ENCODE peak calls at places on chromosomes 4 and X, in six cellular contexts. X, I, P, B, Z and U are unnamed samples.

GRCh38 chr4:153645183-153645582 is 38.9 kb upstream of the TLR2 start:
- DNase-seq in X (no peak), I (no peak), P (no peak), B (no peak), Z (no peak), U (no peak)

GRCh38 chr4:23476514-23477090 is 413.2 kb downstream of the PPARGC1A start:
- DNase-seq in X (no peak), I (no peak), P (no peak), B (no peak), Z (no peak), U (no peak)

GRCh38 chr4:182662551-182662950 is 254.6 kb downstream of the DCTD start:
- DNase-seq in X (no peak), I (no peak), P (no peak), B (no peak), Z (no peak), U (no peak)

GRCh38 chr4:173005912-173006633 is 162.5 kb upstream of the GALNT7 start:
- DNase-seq in X (peak), I (no peak), P (peak), B (no peak), Z (no peak), U (no peak)

GRCh38 chr4:100087743-100088142 is 102.5 kb downstream of the DDIT4L start:
- DNase-seq in X (no peak), I (no peak), P (no peak), B (no peak), Z (no peak), U (no peak)

GRCh38 chr4:67712000-67712625 is 11.2 kb upstream of the UBA6 start:
- DNase-seq in X (no peak), I (no peak), P (no peak), B (no peak), Z (no peak), U (no peak)

GRCh38 chr4:183343730-183344129 is 21.5 kb upstream of the CLDN24 start:
- DNase-seq in X (no peak), I (no peak), P (no peak), B (no peak), Z (no peak), U (no peak)

GRCh38 chrX:130523460-130524394 is 121.9 kb downstream of the RBMX2 start:
- DNase-seq in X (peak), I (no peak), P (no peak), B (no peak), Z (peak), U (peak)

GRCh38 chr4:30380404-30380998 is 339.7 kb upstream of the PCDH7 start:
- DNase-seq in X (no peak), I (no peak), P (peak), B (peak), Z (peak), U (peak)

GRCh38 chr4:76017056-76017686 is 6.1 kb downstream of the CXCL10 start:
- DNase-seq in X (no peak), I (no peak), P (no peak), B (no peak), Z (no peak), U (no peak)

GRCh38 chr4:83552085-83552484 is 16.2 kb downstream of the GPAT3 start:
- DNase-seq in X (no peak), I (no peak), P (peak), B (peak), Z (no peak), U (no peak)

GRCh38 chr4:136002316-136002715 is 1530.0 kb downstream of the PCDH18 start:
- DNase-seq in X (no peak), I (no peak), P (no peak), B (no peak), Z (no peak), U (no peak)

GRCh38 chr4:4457803-4458550 is 71.1 kb downstream of the NSG1 start:
- DNase-seq in X (no peak), I (no peak), P (peak), B (peak), Z (no peak), U (no peak)

GRCh38 chr4:47668810-47669408 is 169.0 kb downstream of the CORIN start:
- DNase-seq in X (no peak), I (no peak), P (peak), B (peak), Z (peak), U (peak)

GRCh38 chrX:10397349-10397748 is 223.0 kb downstream of the MID1 start:
- DNase-seq in X (no peak), I (no peak), P (no peak), B (no peak), Z (no peak), U (no peak)

GRCh38 chr4:151315212-151315886 is 10.1 kb downstream of the SH3D19 start:
- DNase-seq in X (no peak), I (no peak), P (no peak), B (no peak), Z (no peak), U (no peak)

GRCh38 chr4:57129477-57129876 is 19.3 kb upstream of the IGFBP7 start:
- DNase-seq in X (no peak), I (no peak), P (no peak), B (no peak), Z (no peak), U (no peak)

GRCh38 chr4:31104596-31104995 is 384.4 kb downstream of the PCDH7 start:
- DNase-seq in X (no peak), I (no peak), P (no peak), B (no peak), Z (no peak), U (no peak)

GRCh38 chr4:3781193-3781886 is 15.2 kb downstream of the ADRA2C start:
- DNase-seq in X (no peak), I (no peak), P (no peak), B (no peak), Z (peak), U (no peak)

GRCh38 chrX:155966876-155967275 is 30.6 kb upstream of the IL9R start:
- DNase-seq in X (no peak), I (no peak), P (peak), B (peak), Z (peak), U (peak)

GRCh38 chr4:13483142-13484044 is 747 bp downstream of the RAB28 start:
- DNase-seq in X (no peak), I (no peak), P (peak), B (peak), Z (peak), U (peak)

GRCh38 chr4:105327222-105327621 is 146.6 kb downstream of the PPA2 start:
- DNase-seq in X (no peak), I (no peak), P (no peak), B (no peak), Z (no peak), U (no peak)

GRCh38 chr4:11446156-11446811 is 17.6 kb upstream of the HS3ST1 start:
- DNase-seq in X (no peak), I (no peak), P (peak), B (no peak), Z (no peak), U (no peak)

GRCh38 chrX:144006811-144007210 is 122.9 kb downstream of the UBE2NL start:
- DNase-seq in X (no peak), I (no peak), P (peak), B (no peak), Z (no peak), U (no peak)

GRCh38 chr4:4792516-4792915 is 66.9 kb upstream of the MSX1 start:
- DNase-seq in X (no peak), I (no peak), P (no peak), B (peak), Z (no peak), U (no peak)

GRCh38 chr4:102326951-102327350 is 18.3 kb downstream of the SLC39A8 start:
- DNase-seq in X (no peak), I (no peak), P (no peak), B (no peak), Z (no peak), U (no peak)

GRCh38 chr4:54898941-54899340 is 226.5 kb downstream of the KDR start:
- DNase-seq in X (no peak), I (no peak), P (peak), B (no peak), Z (no peak), U (no peak)

GRCh38 chr4:142901166-142901662 is 55.1 kb upstream of the INPP4B start:
- DNase-seq in X (no peak), I (no peak), P (peak), B (peak), Z (no peak), U (no peak)

GRCh38 chrX:113274345-113274744 is 433.7 kb upstream of the AMOT start:
- DNase-seq in X (no peak), I (no peak), P (no peak), B (no peak), Z (no peak), U (no peak)

GRCh38 chrX:77742788-77743476 is 43.1 kb downstream of the ATRX start:
- DNase-seq in X (no peak), I (no peak), P (no peak), B (no peak), Z (no peak), U (no peak)

GRCh38 chrX:41412261-41413167 is 34.6 kb upstream of the NYX start:
- DNase-seq in X (no peak), I (no peak), P (no peak), B (no peak), Z (no peak), U (no peak)

GRCh38 chr4:4541040-4541631 is 712 bp downstream of the STX18 start:
- DNase-seq in X (no peak), I (no peak), P (peak), B (peak), Z (peak), U (no peak)

GRCh38 chr4:158229768-158230167 is 19.5 kb downstream of the TMEM144 start:
- DNase-seq in X (no peak), I (no peak), P (peak), B (no peak), Z (no peak), U (no peak)

GRCh38 chr4:87066403-87067119 is 131.8 kb downstream of the AFF1 start:
- DNase-seq in X (no peak), I (no peak), P (peak), B (no peak), Z (no peak), U (no peak)